ENCODE peak calls at places on chromosome 4, in five cellular contexts. O is ELR, V is right cardiac atrium, N is mesendoderm, E is GM12865. T is an unnamed sample.

GRCh38 chr4:13567125-13567524 is 22.8 kb upstream of the NKX3-2 start:
- DNase-seq in O (no peak), N (no peak), E (no peak), V (no peak), T (no peak)

GRCh38 chr4:184400375-184400870 is 73.9 kb downstream of the IRF2 start:
- DNase-seq in V (no peak), N (no peak), O (peak), E (no peak), T (no peak)

GRCh38 chr4:170391066-170391754 is 301.5 kb upstream of the AADAT start:
- DNase-seq in V (no peak), N (peak), O (peak), E (peak), T (no peak)

GRCh38 chr4:113222006-113222405 is 172.6 kb downstream of the ANK2 start:
- DNase-seq in O (peak), E (no peak), V (no peak), N (peak), T (no peak)

GRCh38 chr4:773214-773613 is 52.7 kb downstream of the CPLX1 start:
- DNase-seq in V (no peak), E (no peak), N (no peak), O (no peak), T (no peak)

GRCh38 chr4:37667197-37668100 is 18.7 kb downstream of the RELL1 start:
- DNase-seq in O (peak), V (no peak), N (no peak), E (no peak), T (no peak)

GRCh38 chr4:180240670-180241069 is 2002.5 kb upstream of the TENM3 start:
- DNase-seq in E (no peak), N (no peak), O (no peak), V (no peak), T (no peak)

GRCh38 chr4:135316266-135316779 is 1114.7 kb upstream of the PABPC4L start:
- DNase-seq in E (no peak), O (no peak), V (no peak), N (no peak), T (no peak)

GRCh38 chr4:141890279-141890678 is 253.9 kb downstream of the IL15 start:
- DNase-seq in N (no peak), O (no peak), E (no peak), V (no peak), T (no peak)

GRCh38 chr4:79855081-79855480 is 217.9 kb downstream of the ANTXR2 start:
- DNase-seq in N (no peak), E (no peak), V (no peak), O (no peak), T (no peak)

GRCh38 chr4:83358410-83358809 is 23.8 kb upstream of the HPSE start:
- DNase-seq in V (no peak), O (peak), E (no peak), N (peak), T (peak)

GRCh38 chr4:38157592-38157991 is 197.4 kb downstream of the PTTG2 start:
- DNase-seq in V (no peak), E (no peak), O (no peak), N (no peak), T (no peak)

GRCh38 chr4:56575820-56576429 is 70.3 kb downstream of the ARL9 start:
- DNase-seq in N (peak), O (peak), V (no peak), E (peak), T (peak)

GRCh38 chr4:864456-865120 is 38.7 kb upstream of the CPLX1 start:
- DNase-seq in V (peak), E (no peak), N (no peak), O (no peak), T (no peak)